ENCODE peak calls at places on chromosomes 3 and 15, in six cellular contexts. E is pancreas, D is HCT116, W is transverse colon, H is upper lobe of right lung, J is colonic mucosa. O is an unnamed sample. For H3K4me1 and H3K9me3, the result is how much of the 10 kb centered on the place peaks cover.

GRCh38 chr3:14844386-14845170 is 25.8 kb downstream of the FGD5 start:
- DNase-seq in E (no peak), D (no peak), W (no peak), H (no peak), J (no peak), O (no peak)

GRCh38 chr3:105798381-105798934 is 70.4 kb downstream of the CBLB start:
- DNase-seq in E (no peak), D (no peak), W (no peak), H (no peak), J (no peak), O (no peak)

GRCh38 chr3:41652931-41653330 is 309.0 kb downstream of the ULK4 start:
- DNase-seq in E (no peak), D (no peak), W (no peak), H (no peak), J (no peak), O (peak)

GRCh38 chr15:41790169-41790568 is 15.9 kb downstream of the MAPKBP1 start:
- DNase-seq in E (no peak), D (no peak), W (no peak), H (no peak), J (no peak), O (no peak)

GRCh38 chr3:71305246-71306206 is 278.0 kb downstream of the FOXP1 start:
- DNase-seq in E (no peak), D (no peak), W (peak), H (no peak), J (peak), O (peak)

GRCh38 chr3:4495294-4496110 is 2.4 kb downstream of the ITPR1 start:
- DNase-seq in E (no peak), D (no peak), W (no peak), H (no peak), J (no peak), O (no peak)

GRCh38 chr15:99006904-99007495 is 592 bp downstream of the PGPEP1L start:
- DNase-seq in E (no peak), D (no peak), W (no peak), H (no peak), J (peak), O (no peak)

GRCh38 chr3:170909129-170909903 is 879 bp upstream of the EIF5A2 start:
- DNase-seq in E (no peak), D (no peak), W (no peak), H (peak), J (no peak), O (no peak)

GRCh38 chr15:66424963-66425612 is 38.4 kb downstream of the MAP2K1 start:
- DNase-seq in E (no peak), D (no peak), W (no peak), H (no peak), J (no peak), O (peak)

GRCh38 chr3:30544811-30545210 is 61.6 kb upstream of the TGFBR2 start:
- DNase-seq in E (no peak), D (no peak), W (no peak), H (no peak), J (no peak), O (no peak)

GRCh38 chr3:115279939-115280338 is 132.9 kb upstream of the ZBTB20 start:
- DNase-seq in E (no peak), D (no peak), W (no peak), H (no peak), J (no peak), O (no peak)

GRCh38 chr15:35680951-35681350 is 135.0 kb upstream of the DPH6 start:
- DNase-seq in E (no peak), D (no peak), W (no peak), H (no peak), J (no peak), O (no peak)

GRCh38 chr3:179071569-179072397 is at the start of gene ZMAT3:
- DNase-seq in E (peak), D (peak), W (peak), H (peak), J (peak), O (peak)

GRCh38 chr3:58193682-58194407 is 16.9 kb downstream of the DNASE1L3 start:
- DNase-seq in E (no peak), D (no peak), W (no peak), H (no peak), J (no peak), O (no peak)

GRCh38 chr3:177977381-177978158 is 558.7 kb upstream of the KCNMB2 start:
- DNase-seq in E (no peak), D (peak), W (no peak), H (no peak), J (no peak), O (no peak)

GRCh38 chr15:22794063-22794462 is 7.6 kb downstream of the NIPA1 start:
- DNase-seq in E (no peak), D (no peak), W (no peak), H (no peak), J (no peak), O (no peak)

GRCh38 chr15:76340198-76340801 is 3.7 kb downstream of the ISL2 start:
- DNase-seq in E (no peak), D (no peak), W (peak), H (no peak), J (no peak), O (peak)

GRCh38 chr15:94845391-94845718 is 614.0 kb downstream of the MCTP2 start:
- DNase-seq in E (no peak), D (no peak), W (no peak), H (no peak), J (no peak), O (no peak)

GRCh38 chr3:29280675-29281264 is at the start of gene RBMS3:
- DNase-seq in E (peak), D (peak), W (peak), H (peak), J (peak), O (peak)

GRCh38 chr3:197550489-197550888 is 5.3 kb downstream of the BDH1 start:
- DNase-seq in E (no peak), D (no peak), W (no peak), H (no peak), J (no peak), O (no peak)

DNA sequence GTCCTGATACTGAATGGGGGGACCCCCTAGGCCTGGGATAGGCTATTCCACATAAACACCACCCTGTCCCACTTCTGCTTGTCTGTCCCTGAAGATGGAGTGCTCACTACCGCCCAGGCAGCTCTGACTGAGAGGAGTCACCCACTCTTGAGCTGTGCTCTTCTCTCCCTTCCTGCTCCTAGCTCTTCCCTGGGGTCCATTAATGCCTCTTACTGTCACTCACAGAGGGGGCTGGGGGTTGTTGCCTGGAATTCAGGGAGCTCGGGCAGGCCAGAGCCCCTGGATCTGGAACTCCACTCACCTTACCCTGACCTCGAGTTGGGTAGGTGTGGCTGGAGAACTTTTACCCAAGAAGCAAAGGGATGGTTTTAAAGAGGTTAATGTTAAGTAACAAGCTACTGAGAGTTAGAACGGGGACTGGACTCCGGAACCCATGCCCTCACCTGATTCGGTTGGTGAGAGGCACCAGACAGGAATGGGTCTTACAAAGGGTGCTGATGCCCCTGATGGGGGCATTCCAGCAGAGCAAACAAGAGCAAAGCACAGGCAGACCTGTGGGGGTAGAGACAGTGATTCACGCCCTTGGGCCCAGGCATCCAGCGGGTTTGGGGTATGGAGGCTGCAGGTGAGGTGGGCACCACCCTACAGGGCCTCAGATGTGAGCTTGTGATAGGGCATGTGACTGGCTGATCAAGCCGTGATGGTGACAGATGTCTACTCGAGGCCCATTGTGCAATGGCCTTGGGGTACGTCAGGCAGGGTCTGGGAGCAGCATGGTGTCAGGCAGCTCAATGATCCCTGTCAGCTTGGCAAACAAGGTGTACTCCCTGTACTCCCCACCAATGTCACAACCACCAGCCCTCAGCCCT is 5.4 kb downstream of the NBEAL2 start:
- DNase-seq in E (no peak), D (no peak), W (no peak), H (no peak), J (no peak), O (no peak)
- H3K4me1 ChIP-seq in E (under half), D (under half), W (under half), H (half or more), J (under half), O (under half)

GRCh38 chr15:25052191-25052999 is 97.6 kb downstream of the SNRPN start:
- DNase-seq in E (no peak), D (no peak), W (no peak), H (peak), J (no peak), O (no peak)

GRCh38 chr15:25051399-25052154 is 96.8 kb downstream of the SNRPN start:
- DNase-seq in E (no peak), D (no peak), W (no peak), H (peak), J (no peak), O (no peak)

GRCh38 chr15:25054329-25054728 is 99.5 kb downstream of the SNRPN start:
- DNase-seq in E (no peak), D (no peak), W (no peak), H (no peak), J (no peak), O (peak)

GRCh38 chr15:25054943-25055342 is 100.2 kb downstream of the SNRPN start:
- DNase-seq in E (no peak), D (no peak), W (no peak), H (peak), J (no peak), O (no peak)

DNA sequence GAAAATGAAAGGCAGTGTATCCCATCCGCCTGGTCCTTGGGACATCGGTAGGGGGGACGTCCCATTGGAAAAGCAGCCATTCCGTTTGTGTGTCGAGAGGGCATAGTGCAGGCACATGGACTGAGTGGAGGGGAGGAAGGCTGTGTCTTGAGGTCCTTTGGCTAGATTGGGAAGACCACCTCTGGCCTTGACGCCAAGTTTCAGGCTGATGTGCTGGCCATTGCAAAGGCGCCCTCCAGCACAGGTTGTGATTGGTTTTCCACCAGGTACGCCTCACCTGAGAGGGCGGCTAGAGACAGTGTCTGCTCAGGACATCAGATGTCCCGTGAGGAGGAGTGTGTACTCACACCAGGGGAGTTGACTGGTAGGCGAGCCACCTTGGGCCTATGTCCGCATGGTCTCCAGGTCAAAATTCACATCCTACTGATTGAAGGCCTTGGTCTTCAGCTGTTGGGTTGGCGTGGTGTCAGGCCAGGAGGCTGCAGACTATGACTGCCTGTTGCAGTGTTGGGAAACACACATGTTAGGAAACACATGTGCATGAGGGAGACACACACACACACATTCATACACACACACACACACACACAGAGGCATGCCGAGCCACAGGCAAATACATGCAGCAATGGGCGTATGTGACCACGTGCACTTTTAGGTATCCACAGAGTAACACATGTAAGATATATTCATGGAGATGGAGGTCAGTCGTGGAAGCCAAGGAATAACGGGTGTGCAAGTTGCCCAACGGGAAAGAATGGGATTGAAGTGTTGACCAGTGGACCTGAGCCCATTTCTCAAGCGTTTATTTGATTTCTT is 98.4 kb downstream of the SNRPN start:
- DNase-seq in E (no peak), D (no peak), W (no peak), H (peak), J (peak), O (peak)
- H3K9me3 ChIP-seq in E (under half), D (half or more), W (half or more), H (half or more), J (under half), O (half or more)

GRCh38 chr3:50642382-50642781 is 25.4 kb downstream of the MAPKAPK3 start:
- DNase-seq in E (no peak), D (no peak), W (no peak), H (no peak), J (no peak), O (no peak)
- H3K4me3 ChIP-seq in E (no peak), D (no peak), W (no peak), H (no peak), J (no peak), O (no peak)

GRCh38 chr3:49020335-49021212 is 1.3 kb upstream of the NDUFAF3 start:
- DNase-seq in E (peak), D (no peak), W (peak), H (peak), J (peak), O (peak)
- H3K4me1 ChIP-seq in E (under half), D (half or more), W (under half), H (under half), J (under half), O (under half)

GRCh38 chr3:19702416-19703078 is 231.5 kb downstream of the EFHB start:
- DNase-seq in E (no peak), D (no peak), W (no peak), H (peak), J (peak), O (no peak)
- H3K9me3 ChIP-seq in E (under half), D (under half), W (under half), H (under half), J (under half), O (under half)

O was measured in endodermal cell.